ENCODE peak calls at places on chromosome 2, in five cellular contexts. D, E, Q, M and W are unnamed samples.

GRCh38 chr2:201908901-201909300 is 102.6 kb downstream of the CDK15 start:
- DNase-seq in M (no peak), Q (no peak), E (no peak), D (peak; percentile 15), W (no peak)

GRCh38 chr2:174951746-174952145 is 53.4 kb downstream of the CHN1 start:
- DNase-seq in E (no peak), M (peak; percentile 84), Q (no peak), D (no peak), W (no peak)

GRCh38 chr2:235287369-235287722 is 206.5 kb upstream of the AGAP1 start:
- DNase-seq in Q (no peak), M (no peak), D (no peak), E (no peak), W (no peak)

GRCh38 chr2:68762112-68762511 is 27.5 kb downstream of the ARHGAP25 start:
- DNase-seq in D (no peak), M (no peak), Q (no peak), E (no peak), W (no peak)

GRCh38 chr2:54750040-54750439 is 26.6 kb downstream of the EML6 start:
- DNase-seq in D (no peak), Q (no peak), E (no peak), M (no peak), W (no peak)

GRCh38 chr2:61469424-61470121 is 1.3 kb downstream of the USP34 start:
- DNase-seq in M (peak; percentile 41), Q (no peak), E (no peak), D (no peak), W (no peak)

GRCh38 chr2:209773377-209773776 is 1.7 kb downstream of the UNC80 start:
- DNase-seq in E (no peak), M (no peak), Q (no peak), D (no peak), W (no peak)

GRCh38 chr2:183995632-183996031 is 602.7 kb upstream of the ZNF804A start:
- DNase-seq in D (no peak), Q (no peak), M (no peak), E (no peak), W (no peak)

GRCh38 chr2:207463996-207464395 is 65.8 kb upstream of the CREB1 start:
- DNase-seq in M (no peak), E (no peak), Q (no peak), D (no peak), W (no peak)

GRCh38 chr2:167271941-167272340 is 383.7 kb downstream of the XIRP2 start:
- DNase-seq in Q (no peak), D (no peak), E (no peak), M (no peak), W (no peak)

GRCh38 chr2:74505448-74506246 is 1.8 kb downstream of the PCGF1 start:
- DNase-seq in Q (no peak), D (no peak), E (no peak), M (no peak), W (no peak)

GRCh38 chr2:12277305-12278034 is 439.3 kb upstream of the TRIB2 start:
- DNase-seq in D (no peak), E (no peak), Q (no peak), M (no peak), W (no peak)